ENCODE peak calls at places on chromosomes 2 and 18, in six cellular contexts. U, R, C, K, P and G are unnamed samples.
A peak's percentile ranks its signal among the peaks of the same experiment; 100 is the strongest.

GRCh38 chr2:40760071-40760666 is 308.3 kb upstream of the SLC8A1 start:
- DNase-seq in U (peak; percentile 83), R (peak; percentile 12), C (peak; percentile 4), K (peak; percentile 71), P (peak; percentile 29), G (peak; percentile 41)

GRCh38 chr18:22682720-22683119 is 250.4 kb upstream of the RBBP8 start:
- DNase-seq in U (no peak), R (no peak), C (no peak), K (no peak), P (no peak), G (no peak)

GRCh38 chr18:37389684-37390368 is 175.8 kb downstream of the CELF4 start:
- DNase-seq in U (no peak), R (no peak), C (no peak), K (no peak), P (no peak), G (no peak)

GRCh38 chr2:177604291-177605065 is 211.9 kb downstream of the AGPS start:
- DNase-seq in U (peak; percentile 71), R (peak; percentile 86), C (peak; percentile 30), K (peak; percentile 45), P (peak; percentile 45), G (peak; percentile 40)

GRCh38 chr18:78293940-78294401 is 685.6 kb upstream of the SALL3 start:
- DNase-seq in U (peak; percentile 59), R (no peak), C (no peak), K (no peak), P (no peak), G (no peak)

GRCh38 chr2:158729873-158730620 is 65.1 kb upstream of the DAPL1 start:
- DNase-seq in U (no peak), R (peak; percentile 56), C (no peak), K (no peak), P (no peak), G (no peak)

GRCh38 chr2:102797486-102797885 is 35.7 kb downstream of the TMEM182 start:
- DNase-seq in U (no peak), R (no peak), C (no peak), K (no peak), P (no peak), G (no peak)

GRCh38 chr2:109736177-109736827 is 57.8 kb upstream of the RGPD5 start:
- DNase-seq in U (peak; percentile 81), R (peak; percentile 73), C (no peak), K (peak; percentile 59), P (no peak), G (peak; percentile 65)

GRCh38 chr2:184689633-184690032 is 91.3 kb downstream of the ZNF804A start:
- DNase-seq in U (no peak), R (no peak), C (no peak), K (no peak), P (no peak), G (no peak)

GRCh38 chr2:98346259-98347236 is at the start of gene CNGA3:
- DNase-seq in U (peak; percentile 88), R (no peak), C (peak; percentile 45), K (no peak), P (no peak), G (no peak)

GRCh38 chr18:51955136-51955535 is 384.9 kb upstream of the DCC start:
- DNase-seq in U (no peak), R (no peak), C (no peak), K (no peak), P (no peak), G (no peak)

GRCh38 chr2:238102865-238103264 is 2.7 kb downstream of the ESPNL start:
- DNase-seq in U (peak; percentile 30), R (no peak), C (no peak), K (no peak), P (no peak), G (no peak)

GRCh38 chr2:73776381-73776780 is 3.5 kb downstream of the DUSP11 start:
- DNase-seq in U (no peak), R (no peak), C (no peak), K (peak; percentile 80), P (no peak), G (no peak)

GRCh38 chr2:26172189-26172865 is 561 bp upstream of the GAREM2 start:
- DNase-seq in U (peak; percentile 85), R (no peak), C (peak; percentile 54), K (no peak), P (no peak), G (no peak)

GRCh38 chr18:48948112-48949050 is 2.4 kb downstream of the SMAD7 start:
- DNase-seq in U (peak; percentile 86), R (peak; percentile 77), C (peak; percentile 78), K (peak; percentile 45), P (peak; percentile 48), G (peak; percentile 80)

GRCh38 chr2:40227200-40227599 is 224.7 kb downstream of the SLC8A1 start:
- DNase-seq in U (no peak), R (no peak), C (no peak), K (peak; percentile 45), P (no peak), G (no peak)

GRCh38 chr2:108632748-108633147 is 86.5 kb upstream of the RANBP2 start:
- DNase-seq in U (no peak), R (no peak), C (no peak), K (no peak), P (no peak), G (no peak)